ENCODE peak calls at places on chromosome 13, in four cellular contexts. One of them, this sample, is unnamed.

GRCh38 chr13:114108141-114108761 is 24.2 kb downstream of the RASA3 start:
- DNase-seq in thoracic aorta: no peak
- DNase-seq in transverse colon: peak; percentile 5
- DNase-seq in neural progenitor cell: no peak
- DNase-seq in this sample: peak; percentile 39

GRCh38 chr13:112215871-112216270 is 148.9 kb downstream of the SOX1 start:
- DNase-seq in thoracic aorta: no peak
- DNase-seq in transverse colon: no peak
- DNase-seq in neural progenitor cell: no peak
- DNase-seq in this sample: no peak

GRCh38 chr13:98264877-98265276 is 87.8 kb upstream of the RNF113B start:
- DNase-seq in thoracic aorta: no peak
- DNase-seq in transverse colon: no peak
- DNase-seq in neural progenitor cell: no peak
- DNase-seq in this sample: no peak

GRCh38 chr13:95896302-95896701 is 156.9 kb downstream of the UGGT2 start:
- DNase-seq in thoracic aorta: no peak
- DNase-seq in transverse colon: no peak
- DNase-seq in neural progenitor cell: no peak
- DNase-seq in this sample: no peak

GRCh38 chr13:65907656-65908441 is 1322.3 kb downstream of the PCDH9 start:
- DNase-seq in thoracic aorta: no peak
- DNase-seq in transverse colon: no peak
- DNase-seq in neural progenitor cell: no peak
- DNase-seq in this sample: no peak

GRCh38 chr13:93698016-93698613 is 471.5 kb downstream of the GPC6 start:
- DNase-seq in thoracic aorta: no peak
- DNase-seq in transverse colon: no peak
- DNase-seq in neural progenitor cell: peak; percentile 35
- DNase-seq in this sample: no peak

GRCh38 chr13:93534181-93534700 is 307.6 kb downstream of the GPC6 start:
- DNase-seq in thoracic aorta: no peak
- DNase-seq in transverse colon: no peak
- DNase-seq in neural progenitor cell: no peak
- DNase-seq in this sample: no peak

GRCh38 chr13:110134801-110135200 is 172.2 kb downstream of the COL4A1 start:
- DNase-seq in thoracic aorta: no peak
- DNase-seq in transverse colon: no peak
- DNase-seq in neural progenitor cell: no peak
- DNase-seq in this sample: no peak

GRCh38 chr13:77506874-77507273 is 28.6 kb upstream of the SCEL start:
- DNase-seq in thoracic aorta: no peak
- DNase-seq in transverse colon: no peak
- DNase-seq in neural progenitor cell: no peak
- DNase-seq in this sample: no peak

GRCh38 chr13:98729526-98730057 is 22.9 kb downstream of the SLC15A1 start:
- DNase-seq in thoracic aorta: no peak
- DNase-seq in transverse colon: no peak
- DNase-seq in neural progenitor cell: no peak
- DNase-seq in this sample: no peak

GRCh38 chr13:25688524-25688923 is 316.8 kb downstream of the ATP8A2 start:
- DNase-seq in thoracic aorta: no peak
- DNase-seq in transverse colon: no peak
- DNase-seq in neural progenitor cell: no peak
- DNase-seq in this sample: no peak

GRCh38 chr13:100470841-100471505 is 117.6 kb downstream of the GGACT start:
- DNase-seq in thoracic aorta: no peak
- DNase-seq in transverse colon: no peak
- DNase-seq in neural progenitor cell: no peak
- DNase-seq in this sample: no peak

DNA sequence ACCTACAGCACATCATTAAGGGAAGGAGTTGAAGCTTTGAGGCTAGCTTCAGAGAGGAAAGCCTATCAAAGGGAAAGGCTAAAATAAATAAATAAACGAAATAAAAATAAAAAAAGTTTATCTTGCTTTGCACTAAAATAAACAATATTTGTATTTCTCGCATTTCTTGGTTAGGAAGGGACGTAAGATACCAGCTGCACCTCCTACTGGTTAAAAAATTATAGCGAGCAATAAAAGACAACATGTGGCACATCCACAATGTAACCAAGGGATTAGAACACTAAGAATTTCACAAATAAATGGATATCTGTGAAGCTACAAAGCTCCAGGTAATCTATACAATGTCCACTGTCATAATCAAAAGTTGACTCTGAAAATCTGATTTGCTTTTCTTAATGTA is 194.5 kb downstream of the DACH1 start:
- DNase-seq in thoracic aorta: no peak
- DNase-seq in transverse colon: no peak
- DNase-seq in neural progenitor cell: no peak
- DNase-seq in this sample: no peak
- TF ChIP-seq CTCF in thoracic aorta: no peak
- TF ChIP-seq CTCF in transverse colon: no peak
- TF ChIP-seq CTCF in neural progenitor cell: peak; percentile 40
- TF ChIP-seq CTCF in this sample: no peak

GRCh38 chr13:51158365-51158764 is 47.3 kb upstream of the C13orf42 start:
- DNase-seq in thoracic aorta: no peak
- DNase-seq in transverse colon: no peak
- DNase-seq in neural progenitor cell: no peak
- DNase-seq in this sample: no peak
- H3K27ac ChIP-seq in thoracic aorta: no peak overlapping the region
- H3K27ac ChIP-seq in transverse colon: no peak overlapping the region
- H3K27ac ChIP-seq in neural progenitor cell: no peak overlapping the region
- H3K27ac ChIP-seq in this sample: no peak overlapping the region

DNA sequence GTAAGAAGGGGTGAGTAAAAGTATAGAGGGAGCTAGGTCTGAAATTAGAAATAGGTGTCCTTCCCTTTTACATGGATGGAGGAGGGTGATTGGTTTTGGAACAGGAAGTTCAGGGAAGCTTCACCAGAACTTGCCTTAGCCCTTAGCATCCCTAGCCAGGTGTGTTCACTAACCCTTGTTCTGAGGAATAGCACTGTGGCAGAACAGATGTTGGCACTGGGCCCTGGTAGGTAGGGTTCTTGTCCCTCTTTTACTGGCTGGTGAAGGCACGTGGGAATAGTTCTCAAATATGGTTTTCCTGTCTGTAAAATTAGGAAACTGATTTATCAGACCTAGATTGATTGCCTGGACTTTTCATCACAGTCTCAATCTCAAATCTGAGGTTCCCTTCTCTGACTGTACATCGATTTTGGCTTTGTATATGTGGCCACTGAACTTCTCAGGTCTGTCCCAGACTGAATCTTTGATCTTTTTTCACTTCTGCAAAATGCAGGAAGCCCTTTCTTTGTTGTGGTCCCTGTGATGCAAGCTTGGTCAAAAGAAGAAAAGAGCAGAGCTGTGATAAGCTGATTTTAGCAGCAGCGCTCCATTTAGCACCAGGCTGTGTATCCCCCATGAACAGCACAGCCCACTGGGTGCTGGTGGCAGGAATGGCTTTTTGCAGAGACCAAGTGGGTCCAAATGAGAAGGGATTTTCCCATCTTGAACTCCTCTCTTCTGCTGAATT is 86.2 kb upstream of the HTR2A start:
- DNase-seq in thoracic aorta: no peak
- DNase-seq in transverse colon: peak; percentile 12
- DNase-seq in neural progenitor cell: no peak
- DNase-seq in this sample: no peak
- H3K4me3 ChIP-seq in thoracic aorta: no peak overlapping the region
- H3K4me3 ChIP-seq in transverse colon: no peak overlapping the region
- H3K4me3 ChIP-seq in neural progenitor cell: no peak overlapping the region
- H3K4me3 ChIP-seq in this sample: no peak overlapping the region

GRCh38 chr13:61824168-61824567 is 408.5 kb upstream of the PCDH20 start:
- DNase-seq in thoracic aorta: no peak
- DNase-seq in transverse colon: no peak
- DNase-seq in neural progenitor cell: no peak
- DNase-seq in this sample: no peak
- TF ChIP-seq CTCF in thoracic aorta: no peak
- TF ChIP-seq CTCF in transverse colon: no peak
- TF ChIP-seq CTCF in neural progenitor cell: no peak
- TF ChIP-seq CTCF in this sample: no peak

DNA sequence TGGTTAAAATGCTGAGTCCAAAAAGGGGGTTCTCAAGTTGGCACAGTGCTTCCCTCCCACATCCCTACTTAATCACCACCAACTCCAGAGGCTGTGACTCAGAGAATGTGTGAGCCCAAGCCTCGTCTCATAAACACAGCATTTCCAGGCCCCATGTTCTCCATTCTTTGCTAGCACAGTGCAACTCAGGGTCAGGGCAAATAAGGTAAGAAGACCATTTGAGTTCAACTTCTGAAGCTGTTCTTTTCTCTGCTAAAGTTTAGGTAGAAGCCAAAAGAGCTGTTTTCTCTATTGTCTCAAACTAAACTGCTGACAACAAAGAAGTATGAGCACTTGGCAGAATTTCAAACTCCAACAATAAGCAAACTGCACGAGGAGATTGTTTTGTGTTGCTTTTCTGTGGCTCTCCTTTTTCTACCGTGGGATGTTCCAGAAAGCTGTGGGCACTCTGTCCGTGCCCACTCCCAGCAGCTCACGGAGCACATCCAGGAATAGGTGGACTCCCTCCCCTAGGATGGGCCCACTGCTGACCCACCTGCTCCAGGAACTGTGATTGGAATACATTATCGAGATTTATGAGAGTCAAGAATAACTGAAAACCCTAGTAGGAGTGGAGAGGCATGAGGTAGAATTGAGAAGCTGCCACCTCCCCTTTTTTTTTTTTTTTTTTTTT is 494.3 kb downstream of the COG6 start:
- DNase-seq in thoracic aorta: peak; percentile 52
- DNase-seq in transverse colon: no peak
- DNase-seq in neural progenitor cell: no peak
- DNase-seq in this sample: no peak
- H3K27ac ChIP-seq in thoracic aorta: peak overlapping the region; percentile 77
- H3K27ac ChIP-seq in transverse colon: peak overlapping the region; percentile 76
- H3K27ac ChIP-seq in neural progenitor cell: no peak overlapping the region
- H3K27ac ChIP-seq in this sample: peak overlapping the region; percentile 65

This sample was measured in lower lobe of right lung.